ENCODE peak calls at places on chromosome 11, in ten cellular contexts. One of them, this sample, is unnamed.

GRCh38 chr11:133778161-133778560 is 67.2 kb downstream of the SPATA19 start:
- DNase-seq in heart left ventricle: no peak
- DNase-seq in adipocyte: no peak
- DNase-seq in BE2C: no peak
- DNase-seq in neuronal stem cell: no peak
- DNase-seq in heart right ventricle: no peak
- DNase-seq in prostate gland: no peak
- DNase-seq in MM.1S: no peak
- DNase-seq in lower lobe of right lung: no peak
- DNase-seq in left ventricle myocardium inferior: no peak
- DNase-seq in this sample: no peak

GRCh38 chr11:63762662-63763505 is 5.7 kb downstream of the ZFTA start:
- DNase-seq in heart left ventricle: peak; percentile 51
- DNase-seq in adipocyte: no peak
- DNase-seq in BE2C: peak; percentile 46
- DNase-seq in neuronal stem cell: peak; percentile 71
- DNase-seq in heart right ventricle: peak; percentile 35
- DNase-seq in prostate gland: no peak
- DNase-seq in MM.1S: no peak
- DNase-seq in lower lobe of right lung: no peak
- DNase-seq in left ventricle myocardium inferior: peak; percentile 47
- DNase-seq in this sample: no peak

GRCh38 chr11:3129591-3130268 is 35.4 kb downstream of the OSBPL5 start:
- DNase-seq in heart left ventricle: peak; percentile 17
- DNase-seq in adipocyte: no peak
- DNase-seq in BE2C: peak; percentile 1
- DNase-seq in neuronal stem cell: no peak
- DNase-seq in heart right ventricle: no peak
- DNase-seq in prostate gland: no peak
- DNase-seq in MM.1S: no peak
- DNase-seq in lower lobe of right lung: peak; percentile 43
- DNase-seq in left ventricle myocardium inferior: peak; percentile 11
- DNase-seq in this sample: peak; percentile 35

GRCh38 chr11:20854214-20854613 is 184.8 kb downstream of the NELL1 start:
- DNase-seq in heart left ventricle: no peak
- DNase-seq in adipocyte: no peak
- DNase-seq in BE2C: no peak
- DNase-seq in neuronal stem cell: peak; percentile 45
- DNase-seq in heart right ventricle: no peak
- DNase-seq in prostate gland: no peak
- DNase-seq in MM.1S: peak; percentile 28
- DNase-seq in lower lobe of right lung: no peak
- DNase-seq in left ventricle myocardium inferior: no peak
- DNase-seq in this sample: no peak

GRCh38 chr11:41612415-41612814 is 153.0 kb upstream of the LRRC4C start:
- DNase-seq in heart left ventricle: no peak
- DNase-seq in adipocyte: no peak
- DNase-seq in BE2C: no peak
- DNase-seq in neuronal stem cell: no peak
- DNase-seq in heart right ventricle: no peak
- DNase-seq in prostate gland: no peak
- DNase-seq in MM.1S: no peak
- DNase-seq in lower lobe of right lung: no peak
- DNase-seq in left ventricle myocardium inferior: no peak
- DNase-seq in this sample: no peak

GRCh38 chr11:26276798-26277424 is 55.0 kb upstream of the ANO3 start:
- DNase-seq in heart left ventricle: peak; percentile 38
- DNase-seq in adipocyte: peak; percentile 86
- DNase-seq in BE2C: peak; percentile 37
- DNase-seq in neuronal stem cell: peak; percentile 75
- DNase-seq in heart right ventricle: peak; percentile 28
- DNase-seq in prostate gland: peak; percentile 14
- DNase-seq in MM.1S: peak; percentile 81
- DNase-seq in lower lobe of right lung: no peak
- DNase-seq in left ventricle myocardium inferior: peak; percentile 20
- DNase-seq in this sample: peak; percentile 1

GRCh38 chr11:66068923-66069714 is 953 bp upstream of the PACS1 start:
- DNase-seq in heart left ventricle: peak; percentile 68
- DNase-seq in adipocyte: peak; percentile 73
- DNase-seq in BE2C: peak; percentile 77
- DNase-seq in neuronal stem cell: no peak
- DNase-seq in heart right ventricle: peak; percentile 62
- DNase-seq in prostate gland: peak; percentile 61
- DNase-seq in MM.1S: peak; percentile 85
- DNase-seq in lower lobe of right lung: no peak
- DNase-seq in left ventricle myocardium inferior: peak; percentile 40
- DNase-seq in this sample: no peak

GRCh38 chr11:92131289-92131890 is 93.2 kb upstream of the FAT3 start:
- DNase-seq in heart left ventricle: no peak
- DNase-seq in adipocyte: no peak
- DNase-seq in BE2C: no peak
- DNase-seq in neuronal stem cell: no peak
- DNase-seq in heart right ventricle: no peak
- DNase-seq in prostate gland: no peak
- DNase-seq in MM.1S: no peak
- DNase-seq in lower lobe of right lung: no peak
- DNase-seq in left ventricle myocardium inferior: no peak
- DNase-seq in this sample: no peak

GRCh38 chr11:1157645-1158591 is at the start of gene MUC5AC:
- DNase-seq in heart left ventricle: no peak
- DNase-seq in adipocyte: no peak
- DNase-seq in BE2C: no peak
- DNase-seq in neuronal stem cell: no peak
- DNase-seq in heart right ventricle: no peak
- DNase-seq in prostate gland: no peak
- DNase-seq in MM.1S: no peak
- DNase-seq in lower lobe of right lung: no peak
- DNase-seq in left ventricle myocardium inferior: no peak
- DNase-seq in this sample: no peak

GRCh38 chr11:23205156-23205871 is 345.0 kb upstream of the CCDC179 start:
- DNase-seq in heart left ventricle: no peak
- DNase-seq in adipocyte: peak; percentile 36
- DNase-seq in BE2C: no peak
- DNase-seq in neuronal stem cell: no peak
- DNase-seq in heart right ventricle: no peak
- DNase-seq in prostate gland: no peak
- DNase-seq in MM.1S: no peak
- DNase-seq in lower lobe of right lung: no peak
- DNase-seq in left ventricle myocardium inferior: no peak
- DNase-seq in this sample: no peak

GRCh38 chr11:75820636-75821035 is 5.6 kb downstream of the UVRAG start:
- DNase-seq in heart left ventricle: no peak
- DNase-seq in adipocyte: peak; percentile 63
- DNase-seq in BE2C: no peak
- DNase-seq in neuronal stem cell: no peak
- DNase-seq in heart right ventricle: no peak
- DNase-seq in prostate gland: no peak
- DNase-seq in MM.1S: no peak
- DNase-seq in lower lobe of right lung: no peak
- DNase-seq in left ventricle myocardium inferior: no peak
- DNase-seq in this sample: no peak

GRCh38 chr11:12117200-12117995 is 7.0 kb downstream of the MICAL2 start:
- DNase-seq in heart left ventricle: no peak
- DNase-seq in adipocyte: no peak
- DNase-seq in BE2C: no peak
- DNase-seq in neuronal stem cell: no peak
- DNase-seq in heart right ventricle: no peak
- DNase-seq in prostate gland: no peak
- DNase-seq in MM.1S: no peak
- DNase-seq in lower lobe of right lung: no peak
- DNase-seq in left ventricle myocardium inferior: no peak
- DNase-seq in this sample: no peak

GRCh38 chr11:72703281-72704008 is 29.2 kb upstream of the PDE2A start:
- DNase-seq in heart left ventricle: peak; percentile 79
- DNase-seq in adipocyte: peak; percentile 94
- DNase-seq in BE2C: no peak
- DNase-seq in neuronal stem cell: no peak
- DNase-seq in heart right ventricle: peak; percentile 71
- DNase-seq in prostate gland: no peak
- DNase-seq in MM.1S: no peak
- DNase-seq in lower lobe of right lung: no peak
- DNase-seq in left ventricle myocardium inferior: peak; percentile 84
- DNase-seq in this sample: no peak

GRCh38 chr11:35418847-35419712 is at the start of gene SLC1A2:
- DNase-seq in heart left ventricle: peak; percentile 34
- DNase-seq in adipocyte: peak; percentile 65
- DNase-seq in BE2C: peak; percentile 10
- DNase-seq in neuronal stem cell: peak; percentile 51
- DNase-seq in heart right ventricle: peak; percentile 18
- DNase-seq in prostate gland: no peak
- DNase-seq in MM.1S: peak; percentile 28
- DNase-seq in lower lobe of right lung: peak; percentile 43
- DNase-seq in left ventricle myocardium inferior: no peak
- DNase-seq in this sample: no peak

GRCh38 chr11:35418282-35418846 is 994 bp downstream of the SLC1A2 start:
- DNase-seq in heart left ventricle: no peak
- DNase-seq in adipocyte: no peak
- DNase-seq in BE2C: no peak
- DNase-seq in neuronal stem cell: peak; percentile 3
- DNase-seq in heart right ventricle: no peak
- DNase-seq in prostate gland: no peak
- DNase-seq in MM.1S: no peak
- DNase-seq in lower lobe of right lung: peak; percentile 50
- DNase-seq in left ventricle myocardium inferior: no peak
- DNase-seq in this sample: no peak

GRCh38 chr11:35415488-35415887 is 3.9 kb downstream of the SLC1A2 start:
- DNase-seq in heart left ventricle: no peak
- DNase-seq in adipocyte: no peak
- DNase-seq in BE2C: no peak
- DNase-seq in neuronal stem cell: no peak
- DNase-seq in heart right ventricle: no peak
- DNase-seq in prostate gland: no peak
- DNase-seq in MM.1S: no peak
- DNase-seq in lower lobe of right lung: no peak
- DNase-seq in left ventricle myocardium inferior: no peak
- DNase-seq in this sample: no peak

GRCh38 chr11:35420371-35420770 is 1.0 kb upstream of the SLC1A2 start:
- DNase-seq in heart left ventricle: no peak
- DNase-seq in adipocyte: no peak
- DNase-seq in BE2C: no peak
- DNase-seq in neuronal stem cell: peak; percentile 12
- DNase-seq in heart right ventricle: no peak
- DNase-seq in prostate gland: no peak
- DNase-seq in MM.1S: no peak
- DNase-seq in lower lobe of right lung: peak; percentile 55
- DNase-seq in left ventricle myocardium inferior: no peak
- DNase-seq in this sample: no peak

GRCh38 chr11:35419713-35420333 is 465 bp upstream of the SLC1A2 start:
- DNase-seq in heart left ventricle: peak; percentile 29
- DNase-seq in adipocyte: no peak
- DNase-seq in BE2C: no peak
- DNase-seq in neuronal stem cell: peak; percentile 6
- DNase-seq in heart right ventricle: peak; percentile 8
- DNase-seq in prostate gland: no peak
- DNase-seq in MM.1S: no peak
- DNase-seq in lower lobe of right lung: peak; percentile 43
- DNase-seq in left ventricle myocardium inferior: peak; percentile 18
- DNase-seq in this sample: no peak
- H3K27me3 ChIP-seq in heart left ventricle: peaks cover 39% of the 10 kb centered on the region
- H3K27me3 ChIP-seq in adipocyte: peaks cover 5% of the 10 kb centered on the region
- H3K27me3 ChIP-seq in BE2C: peaks cover 59% of the 10 kb centered on the region
- H3K27me3 ChIP-seq in neuronal stem cell: peaks cover 33% of the 10 kb centered on the region
- H3K27me3 ChIP-seq in heart right ventricle: peaks cover 71% of the 10 kb centered on the region
- H3K27me3 ChIP-seq in prostate gland: no peaks in the 10 kb centered on the region
- H3K27me3 ChIP-seq in MM.1S: peaks cover 47% of the 10 kb centered on the region
- H3K27me3 ChIP-seq in lower lobe of right lung: peaks cover 51% of the 10 kb centered on the region
- H3K27me3 ChIP-seq in left ventricle myocardium inferior: peaks cover 98% of the 10 kb centered on the region
- H3K27me3 ChIP-seq in this sample: peaks cover 39% of the 10 kb centered on the region

GRCh38 chr11:69721061-69721460 is 17.2 kb upstream of the FGF19 start:
- DNase-seq in heart left ventricle: no peak
- DNase-seq in adipocyte: no peak
- DNase-seq in BE2C: no peak
- DNase-seq in neuronal stem cell: no peak
- DNase-seq in heart right ventricle: no peak
- DNase-seq in prostate gland: no peak
- DNase-seq in MM.1S: no peak
- DNase-seq in lower lobe of right lung: no peak
- DNase-seq in left ventricle myocardium inferior: no peak
- DNase-seq in this sample: no peak
- H3K4me3 ChIP-seq in heart left ventricle: no peak overlapping the region
- H3K4me3 ChIP-seq in adipocyte: no peak overlapping the region
- H3K4me3 ChIP-seq in BE2C: no peak overlapping the region
- H3K4me3 ChIP-seq in neuronal stem cell: no peak overlapping the region
- H3K4me3 ChIP-seq in heart right ventricle: no peak overlapping the region
- H3K4me3 ChIP-seq in prostate gland: no peak overlapping the region
- H3K4me3 ChIP-seq in MM.1S: no peak overlapping the region
- H3K4me3 ChIP-seq in lower lobe of right lung: no peak overlapping the region
- H3K4me3 ChIP-seq in left ventricle myocardium inferior: no peak overlapping the region
- H3K4me3 ChIP-seq in this sample: no peak overlapping the region

DNA sequence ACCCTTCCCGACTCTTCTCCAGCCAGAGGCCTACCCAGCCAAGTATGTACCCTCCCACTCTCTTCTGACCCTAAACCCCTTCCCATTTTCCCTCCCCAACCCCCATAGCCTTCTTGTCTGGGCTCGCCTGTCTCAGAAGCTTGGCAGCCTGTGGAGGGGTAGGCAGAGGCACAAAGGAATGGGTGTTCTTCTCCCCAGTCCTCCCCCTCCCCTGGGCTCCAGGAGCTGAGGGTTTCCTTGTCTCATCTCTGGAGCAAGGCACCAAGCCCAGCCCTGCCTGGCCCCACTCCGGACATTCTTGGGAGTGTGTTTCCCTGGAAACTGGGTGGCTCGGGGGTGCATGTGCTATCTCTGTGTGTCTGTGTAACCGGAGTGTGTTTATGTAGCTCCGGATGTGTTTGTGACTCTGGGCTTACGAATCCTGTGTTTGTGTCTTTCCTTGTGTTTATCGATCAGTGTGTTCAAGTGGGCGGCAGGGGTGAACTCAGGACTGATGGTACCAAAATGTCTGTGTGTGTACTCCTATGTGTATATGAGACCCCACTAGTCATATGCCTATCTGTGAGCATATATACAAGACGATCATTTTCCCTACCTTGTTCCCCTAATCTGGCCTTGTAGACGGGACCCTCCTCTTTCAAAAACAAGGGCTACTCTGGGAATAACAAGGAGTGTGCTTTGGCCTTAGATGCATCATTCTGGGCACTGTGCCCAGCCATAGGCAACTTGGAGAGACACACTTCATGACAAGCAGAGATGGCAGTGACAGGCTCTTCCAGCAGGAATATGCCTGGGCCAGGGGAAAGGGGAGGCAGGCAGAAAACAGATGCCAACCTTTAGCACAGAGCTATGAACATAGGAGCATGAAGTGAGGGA is 10.9 kb downstream of the PHLDB1 start:
- DNase-seq in heart left ventricle: peak; percentile 79
- DNase-seq in adipocyte: peak; percentile 88
- DNase-seq in BE2C: peak; percentile 58
- DNase-seq in neuronal stem cell: no peak
- DNase-seq in heart right ventricle: peak; percentile 78
- DNase-seq in prostate gland: peak; percentile 52
- DNase-seq in MM.1S: no peak
- DNase-seq in lower lobe of right lung: peak; percentile 69
- DNase-seq in left ventricle myocardium inferior: peak; percentile 79
- DNase-seq in this sample: no peak
- H3K4me1 ChIP-seq in heart left ventricle: peaks cover 65% of the 10 kb centered on the region
- H3K4me1 ChIP-seq in adipocyte: peaks cover 79% of the 10 kb centered on the region
- H3K4me1 ChIP-seq in BE2C: peaks cover 34% of the 10 kb centered on the region
- H3K4me1 ChIP-seq in neuronal stem cell: peaks cover 72% of the 10 kb centered on the region
- H3K4me1 ChIP-seq in heart right ventricle: peaks cover 44% of the 10 kb centered on the region
- H3K4me1 ChIP-seq in prostate gland: peaks cover 20% of the 10 kb centered on the region
- H3K4me1 ChIP-seq in MM.1S: no peaks in the 10 kb centered on the region
- H3K4me1 ChIP-seq in lower lobe of right lung: peaks cover 83% of the 10 kb centered on the region
- H3K4me1 ChIP-seq in left ventricle myocardium inferior: peaks cover 99% of the 10 kb centered on the region
- H3K4me1 ChIP-seq in this sample: peaks cover 8% of the 10 kb centered on the region

GRCh38 chr11:44901120-44901519 is 49.6 kb downstream of the TP53I11 start:
- DNase-seq in heart left ventricle: no peak
- DNase-seq in adipocyte: no peak
- DNase-seq in BE2C: no peak
- DNase-seq in neuronal stem cell: no peak
- DNase-seq in heart right ventricle: no peak
- DNase-seq in prostate gland: no peak
- DNase-seq in MM.1S: no peak
- DNase-seq in lower lobe of right lung: no peak
- DNase-seq in left ventricle myocardium inferior: no peak
- DNase-seq in this sample: no peak
- H3K27me3 ChIP-seq in heart left ventricle: no peaks in the 10 kb centered on the region
- H3K27me3 ChIP-seq in adipocyte: peaks cover 70% of the 10 kb centered on the region
- H3K27me3 ChIP-seq in BE2C: no peaks in the 10 kb centered on the region
- H3K27me3 ChIP-seq in neuronal stem cell: no peaks in the 10 kb centered on the region
- H3K27me3 ChIP-seq in heart right ventricle: no peaks in the 10 kb centered on the region
- H3K27me3 ChIP-seq in prostate gland: no peaks in the 10 kb centered on the region
- H3K27me3 ChIP-seq in MM.1S: no peaks in the 10 kb centered on the region
- H3K27me3 ChIP-seq in lower lobe of right lung: no peaks in the 10 kb centered on the region
- H3K27me3 ChIP-seq in left ventricle myocardium inferior: no peaks in the 10 kb centered on the region
- H3K27me3 ChIP-seq in this sample: no peaks in the 10 kb centered on the region

This sample was measured in CD8-positive, alpha-beta memory T cell.